ENCODE peak calls at places on chromosomes 12 and 14, in five cellular contexts. R is HepG2, U is HEK293T, B is mesenchymal stem cell, P is GM03348. L is an unnamed sample.

GRCh38 chr12:116361404-116362223 is 84.1 kb upstream of the MED13L start:
- DNase-seq in P (no peak), B (no peak), U (no peak), R (no peak), L (peak; percentile 43)

GRCh38 chr12:116171549-116171948 is 105.9 kb downstream of the MED13L start:
- DNase-seq in P (no peak), B (peak; percentile 40), U (no peak), R (no peak), L (no peak)

GRCh38 chr12:103728323-103728722 is 112.7 kb downstream of the NT5DC3 start:
- DNase-seq in B (peak; percentile 5), U (no peak), P (no peak), R (no peak), L (no peak)

GRCh38 chr12:124560519-124560918 is 6.9 kb downstream of the NCOR2 start:
- DNase-seq in R (no peak), B (no peak), P (no peak), U (no peak), L (no peak)

GRCh38 chr14:101007004-101007614 is 103.6 kb upstream of the RTL1 start:
- DNase-seq in P (no peak), R (no peak), U (no peak), B (no peak), L (peak; percentile 7)

GRCh38 chr14:104600141-104600643 is 4.4 kb downstream of the TMEM179 start:
- DNase-seq in B (no peak), P (no peak), U (no peak), R (no peak), L (no peak)

GRCh38 chr12:131511391-131511802 is 199.5 kb upstream of the SFSWAP start:
- DNase-seq in P (no peak), R (no peak), U (no peak), B (no peak), L (peak; percentile 85)

GRCh38 chr12:20588057-20588456 is 107.1 kb upstream of the SLCO1C1 start:
- DNase-seq in U (no peak), R (no peak), P (no peak), B (no peak), L (no peak)

GRCh38 chr12:60042835-60043234 is 447.0 kb downstream of the SLC16A7 start:
- DNase-seq in P (no peak), B (no peak), U (no peak), R (no peak), L (no peak)

GRCh38 chr12:5244513-5244972 is 187.4 kb upstream of the NTF3 start:
- DNase-seq in B (no peak), P (no peak), U (no peak), R (no peak), L (no peak)

GRCh38 chr14:49766839-49767238 is 1.1 kb upstream of the KLHDC2 start:
- DNase-seq in P (no peak), R (no peak), B (no peak), U (no peak), L (no peak)

GRCh38 chr12:102197789-102198188 is at the start of gene PMCH:
- DNase-seq in U (no peak), P (no peak), B (peak; percentile 21), R (no peak), L (peak; percentile 56)

GRCh38 chr12:68559246-68559645 is 51.5 kb upstream of the RAP1B start:
- DNase-seq in B (no peak), P (no peak), U (no peak), R (no peak), L (no peak)

GRCh38 chr12:34218193-34219045 is 196.1 kb downstream of the ALG10 start:
- DNase-seq in B (peak; percentile 1), U (peak; percentile 57), R (peak; percentile 64), P (peak; percentile 78), L (peak; percentile 76)

GRCh38 chr12:30643366-30643765 is 52.3 kb downstream of the IPO8 start:
- DNase-seq in B (no peak), U (no peak), P (no peak), R (no peak), L (no peak)

GRCh38 chr14:80003138-80003537 is 208.2 kb downstream of the DIO2 start:
- DNase-seq in U (no peak), P (no peak), R (peak; percentile 79), B (peak; percentile 57), L (no peak)

GRCh38 chr12:111766608-111767361 is at the start of gene ALDH2:
- DNase-seq in B (peak; percentile 75), P (peak; percentile 94), U (peak; percentile 81), R (peak; percentile 72), L (peak; percentile 70)

GRCh38 chr14:104681689-104682074 is 7.7 kb upstream of the INF2 start:
- DNase-seq in P (peak; percentile 95), R (peak; percentile 46), U (no peak), B (peak; percentile 85), L (no peak)

GRCh38 chr14:61438860-61439765 is 117.7 kb downstream of the PRKCH start:
- DNase-seq in B (peak; percentile 76), P (peak; percentile 29), U (no peak), R (peak; percentile 85), L (peak; percentile 67)

GRCh38 chr14:36905272-36906046 is 243.8 kb downstream of the PAX9 start:
- DNase-seq in B (no peak), U (peak; percentile 23), P (no peak), R (no peak), L (no peak)

GRCh38 chr14:59215353-59215752 is 26.9 kb downstream of the DAAM1 start:
- DNase-seq in R (peak; percentile 78), U (no peak), B (no peak), P (peak; percentile 79), L (no peak)

GRCh38 chr12:49664591-49665146 is 41.3 kb downstream of the PRPF40B start:
- DNase-seq in U (no peak), B (no peak), R (no peak), P (no peak), L (peak; percentile 67)

GRCh38 chr14:79861111-79861510 is 350.2 kb downstream of the DIO2 start:
- DNase-seq in R (no peak), P (no peak), B (no peak), U (no peak), L (no peak)

GRCh38 chr12:111747333-111747732 is 19.4 kb upstream of the ALDH2 start:
- DNase-seq in U (no peak), B (no peak), P (no peak), R (no peak), L (no peak)

GRCh38 chr12:86193931-86194330 is 62.3 kb downstream of the MGAT4C start:
- DNase-seq in U (no peak), R (no peak), B (peak; percentile 38), P (no peak), L (no peak)

GRCh38 chr12:48037267-48037915 is 33.1 kb upstream of the COL2A1 start:
- DNase-seq in B (peak; percentile 22), U (no peak), R (peak; percentile 52), P (peak; percentile 31), L (no peak)

GRCh38 chr12:6280053-6280469 is 30.4 kb upstream of the PLEKHG6 start:
- DNase-seq in U (no peak), B (peak; percentile 91), R (peak; percentile 93), P (peak; percentile 90), L (no peak)

GRCh38 chr14:94612580-94613554 is 676 bp downstream of the SERPINA3 start:
- DNase-seq in B (no peak), P (no peak), R (peak; percentile 27), U (no peak), L (no peak)

GRCh38 chr12:104939089-104939488 is 19.0 kb downstream of the SLC41A2 start:
- DNase-seq in R (no peak), U (no peak), P (no peak), B (no peak), L (no peak)

GRCh38 chr14:26293909-26294308 is 303.9 kb downstream of the NOVA1 start:
- DNase-seq in B (no peak), P (no peak), R (no peak), U (no peak), L (no peak)

GRCh38 chr14:91303091-91303923 is 58.8 kb upstream of the GPR68 start:
- DNase-seq in R (peak; percentile 28), B (no peak), U (peak; percentile 85), P (no peak), L (peak; percentile 89)

GRCh38 chr12:21456291-21456780 is 18.9 kb downstream of the PYROXD1 start:
- DNase-seq in B (no peak), R (no peak), U (no peak), P (no peak), L (no peak)

GRCh38 chr12:117012189-117012805 is 86.9 kb downstream of the TESC start:
- DNase-seq in P (peak; percentile 70), B (peak; percentile 11), U (no peak), R (no peak), L (no peak)

GRCh38 chr14:68284333-68284732 is 464.8 kb downstream of the RAD51B start:
- DNase-seq in R (no peak), B (no peak), P (peak; percentile 47), U (no peak), L (no peak)

GRCh38 chr12:48996794-48997718 is 2.1 kb downstream of the DDN start:
- DNase-seq in U (peak; percentile 48), P (peak; percentile 90), B (peak; percentile 83), R (peak; percentile 65), L (peak; percentile 88)

GRCh38 chr12:57111046-57111698 is at the start of gene STAT6:
- DNase-seq in R (peak; percentile 71), B (peak; percentile 96), U (peak; percentile 37), P (peak; percentile 79), L (peak; percentile 78)

GRCh38 chr12:112130461-112130998 is 5.2 kb downstream of the TRAFD1 start:
- DNase-seq in U (no peak), R (no peak), P (no peak), B (peak; percentile 87), L (peak; percentile 54)

GRCh38 chr12:113347892-113348291 is 10.5 kb upstream of the PLBD2 start:
- DNase-seq in R (no peak), U (no peak), B (no peak), P (no peak), L (no peak)

GRCh38 chr14:65872536-65872935 is 460.0 kb downstream of the FUT8 start:
- DNase-seq in P (peak; percentile 58), R (no peak), B (no peak), U (no peak), L (no peak)

L was measured in GM20000.